ENCODE peak calls at places on chromosomes 16 and 17, in four cellular contexts. C is suprapubic skin, P is mammary epithelial cell, N is neuronal stem cell. L is an unnamed sample.

GRCh38 chr17:81967533-81968395 is 6.8 kb upstream of the NOTUM start:
- DNase-seq in C (peak; percentile 88), P (no peak), N (peak; percentile 83), L (peak; percentile 90)

GRCh38 chr16:716250-716607 is 1.3 kb downstream of the METRN start:
- DNase-seq in C (no peak), P (no peak), N (peak; percentile 84), L (no peak)

GRCh38 chr17:50177476-50177875 is 11.7 kb downstream of the SGCA start:
- DNase-seq in C (no peak), P (peak; percentile 32), N (no peak), L (no peak)

GRCh38 chr17:9676742-9677387 is 31.5 kb downstream of the USP43 start:
- DNase-seq in C (no peak), P (peak; percentile 99), N (no peak), L (no peak)

GRCh38 chr16:31077592-31078199 is 3.5 kb downstream of the ZNF646 start:
- DNase-seq in C (no peak), P (no peak), N (no peak), L (peak; percentile 41)

GRCh38 chr16:22762486-22762885 is 51.5 kb upstream of the HS3ST2 start:
- DNase-seq in C (no peak), P (no peak), N (no peak), L (no peak)

GRCh38 chr17:66006654-66007053 is 185.3 kb downstream of the CEP112 start:
- DNase-seq in C (no peak), P (no peak), N (no peak), L (no peak)

GRCh38 chr16:87132361-87133014 is 184.7 kb downstream of the C16orf95 start:
- DNase-seq in C (no peak), P (peak; percentile 64), N (peak; percentile 57), L (no peak)

GRCh38 chr17:73397278-73397826 is 85.6 kb upstream of the CDC42EP4 start:
- DNase-seq in C (no peak), P (no peak), N (no peak), L (no peak)

GRCh38 chr16:84599528-84600202 is 18.2 kb downstream of the COTL1 start:
- DNase-seq in C (no peak), P (peak; percentile 16), N (peak; percentile 77), L (peak; percentile 85)
- H3K4me1 ChIP-seq in C (peaks cover 63% of the 10 kb centered on the region), P (peaks cover 21% of the 10 kb centered on the region), N (peaks cover 71% of the 10 kb centered on the region), L (peaks cover 96% of the 10 kb centered on the region)

GRCh38 chr17:41771389-41772206 is 14.9 kb downstream of the JUP start:
- DNase-seq in C (no peak), P (no peak), N (no peak), L (peak; percentile 89)
- H3K4me3 ChIP-seq in C (peak overlapping the region; percentile 17), P (no peak overlapping the region), N (no peak overlapping the region), L (peak overlapping the region; percentile 90)

DNA sequence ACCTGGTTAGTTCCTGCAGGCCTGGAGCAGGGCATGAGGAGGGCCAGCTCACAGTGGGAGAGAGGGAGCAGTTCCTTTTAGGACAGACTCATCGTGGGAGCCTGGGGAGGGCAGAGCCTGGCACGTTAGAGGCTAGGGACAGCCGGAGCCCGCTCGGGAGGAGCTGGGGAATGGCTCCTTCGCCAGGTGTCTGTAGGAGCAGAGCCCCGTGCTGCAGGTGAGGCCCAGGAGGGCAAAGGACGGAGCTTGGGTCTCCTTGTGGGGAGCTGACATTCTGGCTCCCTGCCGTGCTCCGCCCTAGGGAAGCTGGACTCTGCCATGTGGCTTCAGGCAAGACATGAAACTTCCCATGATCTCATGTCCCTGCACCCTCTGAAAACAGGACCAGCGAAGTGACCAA is 18.7 kb upstream of the MTSS2 start:
- DNase-seq in C (no peak), P (no peak), N (no peak), L (no peak)
- H3K4me1 ChIP-seq in C (peaks cover 89% of the 10 kb centered on the region), P (peaks cover 67% of the 10 kb centered on the region), N (peaks cover 27% of the 10 kb centered on the region), L (no peaks in the 10 kb centered on the region)

DNA sequence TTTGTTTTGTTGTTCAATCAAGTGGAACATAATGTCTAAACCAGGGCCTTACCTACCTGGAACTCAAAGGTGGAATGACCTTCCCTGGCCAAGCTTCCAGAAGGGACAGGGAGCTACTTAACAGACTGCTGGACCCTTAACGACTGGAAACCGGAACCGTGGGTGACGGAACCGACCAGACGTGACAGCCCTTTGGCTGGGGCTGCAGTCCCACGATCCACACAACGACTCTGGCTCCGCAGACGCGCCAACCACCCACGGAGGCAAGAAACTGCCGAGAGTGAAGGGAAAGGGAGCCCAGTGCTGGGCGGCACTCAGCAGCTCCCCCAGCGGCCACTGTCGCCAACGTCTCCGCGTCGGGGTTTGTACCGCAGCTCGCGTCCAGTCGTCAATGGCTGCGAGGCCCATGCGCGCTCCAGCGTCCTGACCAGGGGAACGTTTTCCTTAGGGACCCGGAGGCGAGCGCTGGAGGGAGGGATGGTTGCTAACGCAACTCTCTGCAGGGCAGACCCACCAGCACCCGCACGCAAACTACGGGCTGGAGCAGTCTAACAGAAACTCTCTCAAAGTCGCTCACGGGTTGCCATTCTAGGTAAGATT is 5.5 kb upstream of the KIF22 start:
- DNase-seq in C (peak; percentile 89), P (peak; percentile 42), N (peak; percentile 48), L (no peak)
- H3K4me3 ChIP-seq in C (peak overlapping the region; percentile 29), P (no peak overlapping the region), N (no peak overlapping the region), L (no peak overlapping the region)

DNA sequence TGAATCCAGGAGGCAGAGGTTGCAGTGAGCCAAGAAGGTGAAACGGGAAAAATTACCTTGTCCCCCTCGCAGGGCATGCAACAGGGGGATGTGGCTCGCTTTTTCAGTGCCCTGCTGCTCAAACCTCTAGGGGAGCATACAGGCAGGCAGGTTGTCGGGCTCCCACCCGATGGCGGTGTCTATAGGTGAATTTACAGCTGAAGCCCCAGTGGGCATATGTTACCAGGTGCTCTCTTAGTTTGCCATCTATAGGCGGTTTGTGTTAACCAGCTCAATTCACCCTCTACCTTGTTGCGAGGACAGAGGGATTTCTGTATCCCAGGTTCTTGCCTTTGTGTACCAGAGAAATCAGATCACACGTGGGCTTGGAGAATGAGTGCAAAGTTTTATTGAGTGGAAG is 48.9 kb downstream of the IQCK start:
- DNase-seq in C (no peak), P (no peak), N (no peak), L (no peak)
- H3K4me1 ChIP-seq in C (peaks cover 7% of the 10 kb centered on the region), P (no peaks in the 10 kb centered on the region), N (no peaks in the 10 kb centered on the region), L (no peaks in the 10 kb centered on the region)

GRCh38 chr16:4766875-4767628 is at the start of gene ZNF500:
- DNase-seq in C (peak; percentile 99), P (peak; percentile 91), N (peak; percentile 96), L (peak; percentile 98)
- H3K4me3 ChIP-seq in C (peak within 1 kb of the TSS; percentile 92), P (peak within 1 kb of the TSS; percentile 73), N (peak within 1 kb of the TSS; percentile 95), L (peak within 1 kb of the TSS; percentile 100)

DNA sequence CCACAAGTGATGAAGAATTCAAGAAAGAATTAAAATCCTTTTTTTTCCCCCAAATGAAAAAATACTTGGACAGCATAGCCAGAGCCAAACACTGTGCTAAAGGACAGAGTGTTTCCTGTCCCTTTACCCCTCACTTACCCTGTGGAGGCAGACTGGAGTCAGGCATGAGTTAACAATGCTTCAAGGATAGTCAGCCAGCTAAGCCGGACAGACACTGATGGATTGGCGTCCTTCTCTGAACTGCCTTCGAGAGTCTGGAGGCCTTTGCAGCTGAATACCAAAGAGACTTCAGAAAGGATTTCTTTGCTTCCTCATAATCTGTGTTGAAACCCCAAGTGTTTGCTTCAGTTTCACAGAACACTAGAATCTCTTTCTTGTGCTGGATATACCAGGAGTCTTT is 4.5 kb downstream of the METTL9 start:
- DNase-seq in C (no peak), P (no peak), N (no peak), L (no peak)
- H3K4me1 ChIP-seq in C (peaks cover 73% of the 10 kb centered on the region), P (peaks cover 7% of the 10 kb centered on the region), N (peaks cover 9% of the 10 kb centered on the region), L (peaks cover 32% of the 10 kb centered on the region)

GRCh38 chr16:84650062-84650991 is 2.0 kb downstream of the KLHL36 start:
- DNase-seq in C (no peak), P (peak; percentile 88), N (no peak), L (no peak)
- H3K4me3 ChIP-seq in C (no peak overlapping the region), P (no peak overlapping the region), N (no peak overlapping the region), L (no peak overlapping the region)

DNA sequence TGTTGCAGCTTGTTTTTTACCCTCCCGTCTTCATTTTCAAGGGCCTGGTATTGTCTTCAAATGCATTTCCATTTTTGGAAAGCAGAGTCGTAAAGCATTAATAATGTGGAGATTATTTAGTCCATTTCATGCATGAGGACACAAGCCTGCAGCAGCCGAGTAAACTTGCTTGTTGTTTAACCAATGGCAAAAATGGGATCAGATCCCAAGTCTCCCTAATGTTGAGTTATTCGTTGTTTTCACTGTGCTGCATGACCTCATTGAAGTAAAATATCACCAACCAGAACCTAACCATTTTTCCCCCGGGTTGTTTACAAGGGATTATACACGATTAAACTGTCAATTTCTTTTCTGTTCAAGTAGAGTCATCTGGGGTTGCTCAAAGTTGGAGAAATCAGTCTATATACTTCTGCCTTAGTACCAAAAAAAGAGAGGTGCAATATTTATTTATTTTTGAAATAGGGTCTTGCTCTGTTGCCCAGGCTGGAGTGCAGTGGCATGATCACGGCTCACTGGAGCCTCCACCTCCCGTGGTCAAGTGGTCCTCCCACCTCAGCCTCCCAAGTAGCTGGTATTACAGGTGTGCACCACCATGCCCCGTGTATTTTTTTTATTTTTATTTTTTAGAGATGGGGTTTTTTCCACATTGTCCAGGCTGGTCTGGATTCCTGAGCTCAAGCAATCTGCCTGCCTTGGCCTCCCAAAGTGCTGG is 12.4 kb downstream of the AMZ2 start:
- DNase-seq in C (no peak), P (no peak), N (no peak), L (no peak)
- H3K4me1 ChIP-seq in C (peaks cover 13% of the 10 kb centered on the region), P (no peaks in the 10 kb centered on the region), N (no peaks in the 10 kb centered on the region), L (peaks cover 55% of the 10 kb centered on the region)